ENCODE peak calls at places on chromosomes 6 and 20, in four cellular contexts. D, P, F and K are unnamed samples.

GRCh38 chr20:25576783-25577530 is 8.4 kb downstream of the NINL start:
- DNase-seq in F (no peak), D (no peak), P (no peak), K (no peak)

GRCh38 chr20:1929460-1929859 is 34.3 kb downstream of the SIRPA start:
- DNase-seq in F (no peak), D (no peak), P (no peak), K (no peak)

GRCh38 chr6:37667050-37667814 is 30.5 kb downstream of the MDGA1 start:
- DNase-seq in P (no peak), D (no peak), F (no peak), K (no peak)

GRCh38 chr20:63553251-63553932 is 567 bp upstream of the FNDC11 start:
- DNase-seq in P (no peak), F (peak; percentile 80), D (peak; percentile 93), K (peak; percentile 21)

GRCh38 chr20:63052571-63053429 is 46.0 kb upstream of the BHLHE23 start:
- DNase-seq in F (no peak), D (no peak), P (no peak), K (no peak)

GRCh38 chr6:54307412-54308036 is 717 bp upstream of the TINAG start:
- DNase-seq in D (no peak), P (peak; percentile 88), F (no peak), K (peak; percentile 78)

GRCh38 chr6:77607004-77607403 is 45.8 kb upstream of the MEI4 start:
- DNase-seq in F (no peak), D (no peak), P (no peak), K (no peak)

GRCh38 chr6:1610497-1611321 is 994 bp downstream of the FOXC1 start:
- DNase-seq in P (no peak), F (no peak), D (no peak), K (no peak)

GRCh38 chr20:3652646-3653596 is 10.3 kb downstream of the GFRA4 start:
- DNase-seq in D (no peak), P (no peak), F (no peak), K (no peak)

GRCh38 chr20:48975955-48976354 is 54.4 kb downstream of the ARFGEF2 start:
- DNase-seq in P (no peak), D (no peak), F (no peak), K (no peak)

GRCh38 chr6:168050225-168050796 is 28.7 kb downstream of the FRMD1 start:
- DNase-seq in P (no peak), F (no peak), D (no peak), K (no peak)

GRCh38 chr6:160691617-160692016 is 10.4 kb upstream of the PLG start:
- DNase-seq in F (no peak), P (no peak), D (no peak), K (no peak)

GRCh38 chr6:8539446-8539845 is 104.1 kb upstream of the SLC35B3 start:
- DNase-seq in D (no peak), P (no peak), F (no peak), K (peak; percentile 13)

GRCh38 chr20:47031028-47031427 is 136.4 kb downstream of the EYA2 start:
- DNase-seq in F (no peak), D (no peak), P (no peak), K (no peak)

GRCh38 chr6:109595998-109596397 is 95.0 kb downstream of the AK9 start:
- DNase-seq in D (peak; percentile 22), P (no peak), F (no peak), K (no peak)

GRCh38 chr20:3803289-3803688 is 7.2 kb downstream of the CDC25B start:
- DNase-seq in P (no peak), D (no peak), F (no peak), K (no peak)

GRCh38 chr6:38688579-38689087 is 14.3 kb downstream of the GLO1 start:
- DNase-seq in P (peak; percentile 57), D (no peak), F (no peak), K (no peak)

GRCh38 chr6:36368921-36369880 is 18.3 kb downstream of the ETV7 start:
- DNase-seq in D (no peak), F (no peak), P (no peak), K (peak; percentile 85)

GRCh38 chr20:41003143-41003932 is 25.3 kb upstream of the TOP1 start:
- DNase-seq in F (no peak), D (peak; percentile 77), P (peak; percentile 97), K (peak; percentile 96)

GRCh38 chr6:70124882-70125535 is 177.9 kb downstream of the COL9A1 start:
- DNase-seq in P (no peak), F (no peak), D (no peak), K (peak; percentile 31)

GRCh38 chr20:7695622-7696021 is 244.6 kb downstream of the HAO1 start:
- DNase-seq in P (no peak), F (no peak), D (no peak), K (peak; percentile 86)

GRCh38 chr6:144055121-144055931 is 40.0 kb downstream of the SF3B5 start:
- DNase-seq in P (peak; percentile 71), F (no peak), D (peak; percentile 70), K (no peak)

GRCh38 chr6:55445648-55446204 is 118.5 kb downstream of the GFRAL start:
- DNase-seq in F (no peak), D (no peak), P (no peak), K (no peak)

GRCh38 chr6:157020398-157021266 is 243.5 kb downstream of the ARID1B start:
- DNase-seq in F (no peak), P (no peak), D (peak; percentile 70), K (peak; percentile 12)

GRCh38 chr20:11919571-11919970 is 1.9 kb downstream of the BTBD3 start:
- DNase-seq in D (no peak), F (no peak), P (no peak), K (no peak)